ENCODE peak calls at places on chromosome 7, in eight cellular contexts. G, O, Y, T, C, Q, W and F are unnamed samples.

GRCh38 chr7:81594767-81595166 is 175.1 kb downstream of the HGF start:
- DNase-seq in G (no peak), O (no peak), Y (no peak), T (no peak), C (no peak), Q (no peak), W (no peak), F (no peak)

GRCh38 chr7:150755473-150756099 is 18.4 kb downstream of the GIMAP5 start:
- DNase-seq in G (no peak), O (no peak), Y (no peak), T (no peak), C (peak), Q (no peak), W (no peak), F (no peak)

GRCh38 chr7:11141541-11141940 is 167.9 kb downstream of the PHF14 start:
- DNase-seq in G (no peak), O (no peak), Y (no peak), T (no peak), C (no peak), Q (no peak), W (no peak), F (no peak)

GRCh38 chr7:5997210-5997808 is 11.5 kb downstream of the PMS2 start:
- DNase-seq in G (no peak), O (no peak), Y (peak), T (peak), C (peak), Q (peak), W (no peak), F (peak)

GRCh38 chr7:131538791-131539179 is 17.6 kb downstream of the PODXL start:
- DNase-seq in G (peak), O (no peak), Y (no peak), T (no peak), C (no peak), Q (no peak), W (no peak), F (no peak)

GRCh38 chr7:93949468-93949867 is 27.9 kb downstream of the GNG11 start:
- DNase-seq in G (no peak), O (no peak), Y (no peak), T (no peak), C (no peak), Q (no peak), W (no peak), F (no peak)

GRCh38 chr7:117169907-117170306 is 153.0 kb downstream of the WNT2 start:
- DNase-seq in G (no peak), O (no peak), Y (peak), T (no peak), C (no peak), Q (no peak), W (no peak), F (peak)

GRCh38 chr7:15397921-15398560 is 163.8 kb downstream of the AGMO start:
- DNase-seq in G (no peak), O (no peak), Y (no peak), T (no peak), C (no peak), Q (no peak), W (no peak), F (no peak)

GRCh38 chr7:142420554-142421362 is 162.9 kb upstream of the PRSS58 start:
- DNase-seq in G (no peak), O (no peak), Y (peak), T (peak), C (no peak), Q (no peak), W (no peak), F (no peak)

GRCh38 chr7:92797693-92798092 is 38.7 kb downstream of the CDK6 start:
- DNase-seq in G (no peak), O (no peak), Y (no peak), T (no peak), C (no peak), Q (no peak), W (no peak), F (no peak)

GRCh38 chr7:48424731-48425130 is 253.5 kb downstream of the ABCA13 start:
- DNase-seq in G (no peak), O (no peak), Y (no peak), T (no peak), C (no peak), Q (peak), W (no peak), F (no peak)
- TF ChIP-seq CTCF in G (no peak), O (no peak), Y (peak), T (peak), C (no peak), Q (peak), W (no peak), F (peak)

GRCh38 chr7:19560111-19560883 is 148.5 kb downstream of the POLR1F start:
- DNase-seq in G (no peak), O (no peak), Y (no peak), T (no peak), C (no peak), Q (no peak), W (no peak), F (no peak)
- H3K27ac ChIP-seq in G (peak), O (no peak), Y (no peak), T (no peak), C (no peak), Q (no peak), W (no peak), F (no peak)

DNA sequence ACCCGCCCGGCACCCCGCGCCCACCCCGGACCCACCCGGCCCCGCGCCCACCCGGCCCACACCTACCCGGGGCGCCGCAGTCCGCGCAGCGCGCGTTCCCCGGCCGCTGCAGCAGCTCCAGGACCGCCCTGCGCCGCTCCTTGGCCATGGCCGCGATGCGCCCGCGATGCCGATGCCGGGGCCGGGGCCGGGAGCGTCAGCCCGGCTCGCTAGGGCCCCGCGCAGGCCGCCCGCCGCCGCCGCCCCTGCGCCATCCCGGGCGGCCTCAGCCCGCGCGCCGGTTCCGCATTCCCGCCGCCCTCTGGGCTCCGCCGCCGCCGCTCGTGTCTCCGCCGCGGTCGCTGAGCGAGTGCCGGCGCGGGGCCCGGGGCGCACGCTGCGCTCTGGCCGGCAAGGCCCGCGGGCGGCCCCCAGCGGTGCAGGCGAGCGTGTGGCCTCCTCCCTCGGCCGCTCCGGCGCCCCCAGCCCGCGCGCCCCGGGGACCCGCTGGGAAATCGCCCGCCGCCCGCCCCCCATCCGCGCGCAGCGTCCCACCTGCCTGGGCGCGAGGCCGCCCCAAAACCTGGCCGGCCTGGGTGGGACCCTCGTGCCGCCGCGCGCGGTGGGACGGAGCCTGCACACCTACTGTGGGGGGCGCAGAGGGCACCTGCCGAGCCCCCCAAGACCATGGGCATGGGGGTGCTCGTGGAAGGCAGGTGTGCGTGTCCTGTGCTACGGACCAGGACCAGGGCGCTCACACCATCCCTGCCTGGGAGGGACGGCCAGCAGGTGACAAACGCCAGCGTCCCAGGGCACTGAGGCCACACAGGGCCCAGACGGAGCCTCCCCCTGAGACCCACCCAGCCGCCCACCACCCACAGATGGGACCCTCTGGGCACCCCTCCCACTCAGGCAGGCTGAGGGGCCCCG is at the start of gene ADAP1:
- DNase-seq in G (peak), O (peak), Y (peak), T (peak), C (peak), Q (peak), W (no peak), F (peak)
- TF ChIP-seq CTCF in G (no peak), O (no peak), Y (no peak), T (no peak), C (no peak), Q (no peak), W (no peak), F (no peak)

GRCh38 chr7:44887293-44887692 is 2.0 kb upstream of the PURB start:
- DNase-seq in G (no peak), O (no peak), Y (no peak), T (no peak), C (no peak), Q (peak), W (no peak), F (no peak)
- H3K27ac ChIP-seq in G (peak), O (peak), Y (no peak), T (no peak), C (no peak), Q (no peak), W (no peak), F (no peak)

GRCh38 chr7:90749774-90750173 is 153.7 kb downstream of the CDK14 start:
- DNase-seq in G (no peak), O (no peak), Y (no peak), T (no peak), C (no peak), Q (peak), W (peak), F (no peak)
- TF ChIP-seq CTCF in G (no peak), O (no peak), Y (no peak), T (no peak), C (no peak), Q (peak), W (no peak), F (no peak)